ENCODE peak calls at places on chromosomes 5 and 9, in seven cellular contexts. U, P, C, A, Z, X and I are unnamed samples.
A peak's percentile ranks its signal among the peaks of the same experiment; 100 is the strongest.

GRCh38 chr5:125023673-125024072 is 277.2 kb upstream of the ZNF608 start:
- DNase-seq in U (no peak), X (no peak), P (no peak), C (peak; percentile 16), Z (no peak), A (no peak), I (no peak)

GRCh38 chr9:133585481-133586367 is 23.5 kb downstream of the FAM163B start:
- DNase-seq in X (peak; percentile 68), A (no peak), P (no peak), U (no peak), Z (no peak), C (no peak), I (no peak)

GRCh38 chr9:107480386-107480789 is 9.2 kb downstream of the KLF4 start:
- DNase-seq in U (no peak), A (peak; percentile 42), X (no peak), Z (peak; percentile 71), C (peak; percentile 94), P (no peak), I (no peak)

GRCh38 chr9:34211395-34211794 is 32.6 kb downstream of the UBAP1 start:
- DNase-seq in X (no peak), U (no peak), A (no peak), Z (no peak), C (no peak), P (no peak), I (no peak)

GRCh38 chr5:101942321-101942882 is 353.7 kb downstream of the SLCO4C1 start:
- DNase-seq in A (peak; percentile 29), P (peak; percentile 2), C (peak; percentile 53), U (peak; percentile 29), X (peak; percentile 59), Z (no peak), I (peak; percentile 26)

GRCh38 chr9:35519697-35520403 is 29.9 kb downstream of the RUSC2 start:
- DNase-seq in U (no peak), P (no peak), C (no peak), X (no peak), A (no peak), Z (no peak), I (no peak)

GRCh38 chr5:158423623-158424200 is 564.8 kb upstream of the CLINT1 start:
- DNase-seq in P (no peak), X (no peak), A (no peak), U (no peak), Z (no peak), C (peak; percentile 47), I (no peak)

GRCh38 chr9:137192859-137193258 is 4.4 kb downstream of the SSNA1 start:
- DNase-seq in A (no peak), Z (no peak), U (no peak), X (no peak), C (no peak), P (no peak), I (no peak)

GRCh38 chr9:116060631-116061030 is 93.0 kb upstream of the PAPPA start:
- DNase-seq in X (no peak), Z (no peak), P (no peak), A (no peak), U (no peak), C (no peak), I (no peak)

GRCh38 chr5:73170522-73170921 is 2.5 kb upstream of the TMEM174 start:
- DNase-seq in A (peak; percentile 70), C (peak; percentile 62), P (no peak), U (no peak), Z (no peak), X (peak; percentile 72), I (no peak)